ENCODE peak calls at places on chromosomes 6 and 20, in six cellular contexts. C, I, O, A, W and Z are unnamed samples.

GRCh38 chr6:109660526-109660925 is 30.5 kb downstream of the AK9 start:
- DNase-seq in C (no peak), I (no peak), O (no peak), A (no peak), W (no peak), Z (no peak)

GRCh38 chr20:36644713-36645109 is 1.3 kb downstream of the SLA2 start:
- DNase-seq in C (no peak), I (no peak), O (no peak), A (no peak), W (no peak), Z (no peak)

GRCh38 chr20:11168026-11168425 is 494.2 kb upstream of the JAG1 start:
- DNase-seq in C (no peak), I (no peak), O (no peak), A (no peak), W (no peak), Z (no peak)

GRCh38 chr20:41456341-41456740 is 89.7 kb upstream of the EMILIN3 start:
- DNase-seq in C (no peak), I (peak; percentile 72), O (no peak), A (no peak), W (no peak), Z (no peak)

GRCh38 chr20:54122189-54122588 is 51.6 kb downstream of the CYP24A1 start:
- DNase-seq in C (no peak), I (peak; percentile 72), O (no peak), A (no peak), W (no peak), Z (peak; percentile 42)

GRCh38 chr6:73734843-73735453 is 38.9 kb downstream of the CD109 start:
- DNase-seq in C (no peak), I (no peak), O (no peak), A (no peak), W (no peak), Z (no peak)

GRCh38 chr6:17101422-17102257 is at the start of gene STMND1:
- DNase-seq in C (no peak), I (no peak), O (no peak), A (peak; percentile 48), W (no peak), Z (peak; percentile 45)

GRCh38 chr6:72947534-72947933 is 277.8 kb downstream of the KHDC1L start:
- DNase-seq in C (no peak), I (no peak), O (no peak), A (no peak), W (no peak), Z (no peak)

GRCh38 chr6:168774381-168774780 is 333.4 kb downstream of the SMOC2 start:
- DNase-seq in C (no peak), I (no peak), O (no peak), A (no peak), W (no peak), Z (no peak)

GRCh38 chr20:59770851-59771250 is 162.6 kb downstream of the SYCP2 start:
- DNase-seq in C (peak; percentile 51), I (peak; percentile 70), O (no peak), A (no peak), W (no peak), Z (no peak)

GRCh38 chr20:20711413-20711812 is 1.0 kb downstream of the RALGAPA2 start:
- DNase-seq in C (no peak), I (no peak), O (no peak), A (no peak), W (no peak), Z (no peak)

GRCh38 chr6:39191236-39191930 is 37.9 kb downstream of the KCNK5 start:
- DNase-seq in C (no peak), I (no peak), O (no peak), A (no peak), W (no peak), Z (no peak)

DNA sequence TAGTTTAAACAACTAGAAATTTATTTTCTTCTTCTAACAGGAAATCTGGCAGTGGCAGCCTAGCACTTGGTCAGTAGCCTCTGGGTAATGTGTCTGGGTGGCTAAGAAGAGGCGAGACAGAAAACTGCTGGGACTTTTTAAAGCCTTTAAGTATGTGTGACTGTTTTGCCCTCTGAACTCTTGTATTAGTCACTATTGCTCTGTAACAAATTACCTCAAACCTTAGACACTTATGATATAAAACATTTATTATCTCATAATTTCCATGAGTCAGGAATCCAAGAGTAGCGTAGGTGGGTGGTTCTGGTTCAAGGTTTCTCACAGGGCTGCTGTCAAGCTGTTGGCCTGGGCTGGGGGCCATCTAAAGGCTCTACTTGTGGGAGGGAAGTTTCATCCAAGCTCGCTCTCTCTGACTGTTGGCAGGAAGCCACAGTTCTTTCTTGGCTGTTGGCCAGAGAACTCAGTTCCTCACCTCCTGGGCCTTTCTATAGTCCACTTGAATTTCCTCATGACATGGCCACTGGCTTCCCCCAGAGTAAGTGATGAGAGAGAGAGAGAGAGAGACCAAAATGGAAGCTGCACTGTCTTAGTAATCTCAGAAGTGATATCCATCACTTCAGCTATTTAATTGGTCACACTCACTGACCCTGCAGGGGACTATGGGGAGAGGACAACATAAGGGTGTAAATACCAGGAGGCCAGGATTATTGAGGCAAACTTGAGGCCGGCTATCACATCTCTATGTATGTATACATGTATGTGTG is 17.4 kb upstream of the TBC1D22B start:
- DNase-seq in C (peak; percentile 95), I (peak; percentile 65), O (peak; percentile 46), A (peak; percentile 93), W (peak; percentile 97), Z (peak; percentile 99)
- H3K27ac ChIP-seq in C (peak overlapping the region; percentile 82), I (peak overlapping the region; percentile 98), O (no peak overlapping the region), A (peak overlapping the region; percentile 71), W (peak overlapping the region; percentile 92), Z (peak overlapping the region; percentile 61)

GRCh38 chr6:52904562-52905279 is 4.8 kb downstream of the GSTA3 start:
- DNase-seq in C (no peak), I (no peak), O (no peak), A (no peak), W (no peak), Z (no peak)
- TF ChIP-seq CTCF in C (no peak), I (peak; percentile 33), O (no peak), A (no peak), W (no peak), Z (peak; percentile 27)

GRCh38 chr6:32169211-32169610 is 4.8 kb downstream of the EGFL8 start:
- DNase-seq in C (no peak), I (no peak), O (no peak), A (no peak), W (no peak), Z (no peak)

GRCh38 chr6:32167761-32168262 is 3.4 kb downstream of the EGFL8 start:
- DNase-seq in C (no peak), I (peak; percentile 70), O (no peak), A (no peak), W (no peak), Z (peak; percentile 41)

GRCh38 chr6:32167154-32167760 is 2.9 kb downstream of the EGFL8 start:
- DNase-seq in C (no peak), I (peak; percentile 58), O (no peak), A (no peak), W (no peak), Z (no peak)

GRCh38 chr6:32168807-32169206 is 4.4 kb downstream of the EGFL8 start:
- DNase-seq in C (no peak), I (peak; percentile 88), O (no peak), A (no peak), W (no peak), Z (peak; percentile 47)

DNA sequence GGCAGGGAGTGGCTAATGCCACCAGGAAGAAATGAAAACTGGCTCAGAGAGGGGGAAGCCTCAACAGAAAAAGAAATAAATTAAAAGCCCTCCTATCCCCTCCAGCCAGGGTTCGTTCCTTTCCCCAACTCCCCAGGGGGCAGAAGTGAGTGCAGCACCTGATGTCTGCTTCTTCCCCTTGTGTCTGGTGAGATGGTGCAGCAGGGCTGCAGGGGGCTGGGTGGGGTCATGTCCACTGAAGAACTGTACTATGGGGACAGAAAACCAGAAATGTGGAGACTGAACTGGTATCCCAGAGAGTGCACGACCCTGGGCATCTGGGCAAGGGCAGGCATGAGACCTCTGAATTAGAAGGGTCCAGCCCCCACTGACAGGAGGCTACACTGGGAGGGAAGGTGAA is 4.0 kb downstream of the EGFL8 start:
- DNase-seq in C (no peak), I (no peak), O (no peak), A (no peak), W (no peak), Z (no peak)
- H3K27ac ChIP-seq in C (no peak overlapping the region), I (no peak overlapping the region), O (no peak overlapping the region), A (no peak overlapping the region), W (peak overlapping the region; percentile 64), Z (peak overlapping the region; percentile 95)

GRCh38 chr6:136510782-136511181 is 39.4 kb downstream of the MAP7 start:
- DNase-seq in C (no peak), I (no peak), O (no peak), A (no peak), W (no peak), Z (no peak)

GRCh38 chr6:136506124-136506799 is 44.0 kb downstream of the MAP7 start:
- DNase-seq in C (no peak), I (no peak), O (no peak), A (no peak), W (no peak), Z (no peak)

GRCh38 chr6:136511397-136511796 is 38.8 kb downstream of the MAP7 start:
- DNase-seq in C (no peak), I (no peak), O (no peak), A (no peak), W (no peak), Z (no peak)

GRCh38 chr6:136510299-136510698 is 39.9 kb downstream of the MAP7 start:
- DNase-seq in C (no peak), I (no peak), O (no peak), A (no peak), W (no peak), Z (no peak)

GRCh38 chr6:136508701-136509387 is 41.4 kb downstream of the MAP7 start:
- DNase-seq in C (no peak), I (no peak), O (no peak), A (no peak), W (no peak), Z (no peak)
- TF ChIP-seq CTCF in C (no peak), I (no peak), O (no peak), A (no peak), W (no peak), Z (no peak)

DNA sequence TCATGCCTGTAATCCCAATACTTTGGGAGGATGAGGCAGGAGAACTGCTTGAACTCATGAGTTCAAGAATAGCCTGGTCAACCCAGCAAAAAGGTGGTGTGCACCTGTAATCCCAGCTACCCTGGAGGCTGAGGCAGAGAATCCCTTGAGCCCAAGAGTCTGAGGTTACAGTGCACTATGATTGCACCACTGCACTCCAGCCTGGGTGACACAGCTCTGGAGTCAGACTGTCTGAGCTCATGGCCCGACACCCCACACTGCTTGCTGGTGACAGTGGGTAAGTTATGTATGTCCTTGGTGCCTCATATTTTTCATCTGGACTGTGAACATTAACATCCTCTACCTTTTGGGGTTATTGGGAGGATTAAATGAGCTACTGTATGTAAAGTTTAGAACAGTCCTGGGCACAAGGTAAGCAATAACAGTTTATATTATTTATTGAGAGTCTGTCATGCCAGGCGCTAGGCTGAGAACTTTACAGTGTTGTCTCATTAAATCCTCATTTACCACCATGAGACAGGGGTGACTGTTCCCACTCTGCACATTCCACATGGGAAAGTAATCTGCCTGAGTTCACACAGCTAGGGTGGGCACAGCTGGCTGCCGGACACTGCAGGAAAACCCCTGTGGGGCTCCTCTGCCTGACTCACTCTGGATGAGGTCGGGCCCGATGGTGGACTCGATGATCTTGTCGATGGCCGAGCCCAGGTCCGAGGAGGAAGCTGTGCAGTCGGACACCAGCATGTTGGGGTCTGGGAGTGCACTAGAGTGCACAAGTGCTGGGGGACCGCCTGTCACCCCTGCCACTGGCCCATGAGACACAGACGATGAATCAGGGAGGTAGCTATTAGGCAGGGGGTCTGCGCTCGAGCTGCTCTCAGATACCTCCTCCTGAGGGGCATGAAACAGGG is 2.9 kb downstream of the ZNF335 start:
- DNase-seq in C (peak; percentile 37), I (peak; percentile 93), O (no peak), A (peak; percentile 30), W (no peak), Z (no peak)
- H3K27ac ChIP-seq in C (peak overlapping the region; percentile 98), I (peak overlapping the region; percentile 100), O (no peak overlapping the region), A (no peak overlapping the region), W (peak overlapping the region; percentile 31), Z (peak overlapping the region; percentile 60)